ENCODE peak calls at places on chromosomes 6 and 20, in nine cellular contexts. X is AML-193; A is stimulated activated CD8-positive, alpha-beta memory T cell treated with anti-CD3 and anti-CD28 coated beads, Interleukin-15, amount 100 ng/mL, for 24 hours; V is hippocampal formation; U is NCI-H1105; L is GM06990; P is left ventricle myocardium superior; E is A549; S is GDM1. O is an unnamed sample.

GRCh38 chr6:112205521-112206458 is 48.6 kb downstream of the LAMA4 start:
- DNase-seq in X (no peak), A (no peak), V (no peak), U (no peak), L (no peak), P (no peak), E (no peak), S (no peak), O (no peak)

GRCh38 chr20:60206259-60206658 is 248.0 kb downstream of the CDH26 start:
- DNase-seq in X (peak; percentile 78), A (no peak), V (no peak), U (peak; percentile 6), L (no peak), P (no peak), E (peak; percentile 18), S (peak; percentile 52), O (no peak)

GRCh38 chr6:110720066-110720465 is 95.2 kb downstream of the CDK19 start:
- DNase-seq in X (no peak), A (no peak), V (no peak), U (no peak), L (no peak), P (no peak), E (no peak), S (no peak), O (no peak)

GRCh38 chr20:58251979-58252591 is 23.6 kb upstream of the ANKRD60 start:
- DNase-seq in X (no peak), A (no peak), V (no peak), U (no peak), L (no peak), P (no peak), E (peak; percentile 97), S (no peak), O (no peak)

GRCh38 chr20:23668477-23668951 is 20.3 kb downstream of the CST4 start:
- DNase-seq in X (peak; percentile 54), A (no peak), V (peak; percentile 19), U (peak; percentile 22), L (no peak), P (no peak), E (peak; percentile 84), S (peak; percentile 42), O (peak; percentile 59)

GRCh38 chr6:142195862-142196536 is 48.9 kb downstream of the VTA1 start:
- DNase-seq in X (no peak), A (no peak), V (no peak), U (no peak), L (no peak), P (no peak), E (no peak), S (no peak), O (no peak)

GRCh38 chr6:154852700-154853099 is 119.5 kb downstream of the SCAF8 start:
- DNase-seq in X (no peak), A (no peak), V (no peak), U (no peak), L (no peak), P (no peak), E (peak; percentile 1), S (no peak), O (no peak)

GRCh38 chr20:49541733-49542513 is 26.0 kb downstream of the PTGIS start:
- DNase-seq in X (peak; percentile 65), A (peak; percentile 31), V (peak; percentile 12), U (peak; percentile 50), L (peak; percentile 33), P (peak; percentile 58), E (peak; percentile 81), S (peak; percentile 34), O (peak; percentile 85)

GRCh38 chr20:12237772-12238171 is 320.1 kb downstream of the BTBD3 start:
- DNase-seq in X (no peak), A (no peak), V (peak; percentile 91), U (no peak), L (no peak), P (peak; percentile 48), E (no peak), S (no peak), O (no peak)

GRCh38 chr6:138572200-138572875 is 73.0 kb upstream of the NHSL1 start:
- DNase-seq in X (no peak), A (no peak), V (no peak), U (peak; percentile 85), L (no peak), P (peak; percentile 67), E (no peak), S (no peak), O (peak; percentile 53)

GRCh38 chr6:170049641-170050491 is 241.0 kb downstream of the DLL1 start:
- DNase-seq in X (peak; percentile 29), A (no peak), V (no peak), U (no peak), L (no peak), P (peak; percentile 92), E (no peak), S (no peak), O (peak; percentile 28)

GRCh38 chr6:163554663-163555062 is 140.1 kb downstream of the QKI start:
- DNase-seq in X (peak; percentile 55), A (no peak), V (no peak), U (no peak), L (no peak), P (peak; percentile 52), E (peak; percentile 12), S (peak; percentile 40), O (peak; percentile 70)

GRCh38 chr20:36886859-36887778 is 11.2 kb downstream of the TLDC2 start:
- DNase-seq in X (peak; percentile 46), A (peak; percentile 71), V (peak; percentile 63), U (peak; percentile 86), L (peak; percentile 77), P (peak; percentile 85), E (peak; percentile 90), S (peak; percentile 67), O (peak; percentile 94)

GRCh38 chr6:158818580-158819212 is 472 bp downstream of the EZR start:
- DNase-seq in X (peak; percentile 61), A (peak; percentile 33), V (no peak), U (peak; percentile 61), L (peak; percentile 83), P (peak; percentile 76), E (peak; percentile 47), S (no peak), O (peak; percentile 85)

GRCh38 chr20:23446505-23446904 is 6.2 kb downstream of the CST11 start:
- DNase-seq in X (peak; percentile 58), A (no peak), V (peak; percentile 64), U (peak; percentile 33), L (no peak), P (peak; percentile 73), E (peak; percentile 35), S (peak; percentile 29), O (no peak)

GRCh38 chr20:61529354-61529753 is 277.3 kb downstream of the CDH4 start:
- DNase-seq in X (no peak), A (no peak), V (no peak), U (no peak), L (no peak), P (no peak), E (no peak), S (no peak), O (no peak)

GRCh38 chr6:81138236-81138635 is 614.2 kb downstream of the TENT5A start:
- DNase-seq in X (no peak), A (no peak), V (no peak), U (peak; percentile 10), L (no peak), P (peak; percentile 19), E (no peak), S (no peak), O (no peak)

GRCh38 chr6:125679128-125679527 is 70.3 kb upstream of the HEY2 start:
- DNase-seq in X (no peak), A (no peak), V (no peak), U (no peak), L (no peak), P (no peak), E (no peak), S (no peak), O (no peak)

GRCh38 chr20:45181639-45182038 is 6.9 kb downstream of the PI3 start:
- DNase-seq in X (no peak), A (no peak), V (no peak), U (no peak), L (no peak), P (no peak), E (no peak), S (no peak), O (no peak)

GRCh38 chr6:84460491-84460890 is 233.0 kb upstream of the CEP162 start:
- DNase-seq in X (no peak), A (no peak), V (no peak), U (no peak), L (no peak), P (no peak), E (no peak), S (no peak), O (no peak)

GRCh38 chr6:166567107-166567506 is 19.4 kb downstream of the RAMACL start:
- DNase-seq in X (no peak), A (no peak), V (no peak), U (no peak), L (no peak), P (no peak), E (no peak), S (no peak), O (no peak)

GRCh38 chr6:2729921-2730320 is 20.8 kb downstream of the MYLK4 start:
- DNase-seq in X (no peak), A (no peak), V (no peak), U (no peak), L (no peak), P (no peak), E (no peak), S (no peak), O (no peak)

GRCh38 chr20:59993736-59994484 is 35.7 kb downstream of the CDH26 start:
- DNase-seq in X (no peak), A (no peak), V (no peak), U (no peak), L (no peak), P (no peak), E (no peak), S (peak; percentile 48), O (no peak)

GRCh38 chr6:12328701-12329100 is 38.5 kb downstream of the EDN1 start:
- DNase-seq in X (no peak), A (no peak), V (no peak), U (peak; percentile 5), L (no peak), P (no peak), E (no peak), S (no peak), O (no peak)

GRCh38 chr20:32581839-32582658 is 3.1 kb downstream of the NOL4L start:
- DNase-seq in X (no peak), A (no peak), V (no peak), U (no peak), L (no peak), P (no peak), E (no peak), S (no peak), O (no peak)

GRCh38 chr6:108168501-108168979 is 2.7 kb downstream of the NR2E1 start:
- DNase-seq in X (no peak), A (no peak), V (no peak), U (no peak), L (peak; percentile 50), P (peak; percentile 67), E (no peak), S (no peak), O (peak; percentile 65)

O was measured in activated CD8-positive, alpha-beta memory T cell treated with anti-CD3 and anti-CD28 coated beads, Interleukin-2, amount 50 U/mL, for 48 hours.